ENCODE peak calls at places on chromosome 9, in five cellular contexts. Q, Y, T, F and I are unnamed samples.

GRCh38 chr9:71746023-71746752 is 22.1 kb downstream of the CEMIP2 start:
- DNase-seq in Q (no peak), Y (no peak), T (no peak), F (no peak), I (no peak)

GRCh38 chr9:91898451-91899433 is 51.3 kb downstream of the ROR2 start:
- DNase-seq in Q (peak; percentile 38), Y (no peak), T (no peak), F (no peak), I (peak; percentile 88)

GRCh38 chr9:78866228-78867132 is 569.6 kb downstream of the PSAT1 start:
- DNase-seq in Q (no peak), Y (peak; percentile 10), T (peak; percentile 97), F (no peak), I (peak; percentile 91)

GRCh38 chr9:91935066-91935729 is 14.8 kb downstream of the ROR2 start:
- DNase-seq in Q (peak; percentile 32), Y (no peak), T (no peak), F (no peak), I (no peak)

GRCh38 chr9:37262410-37262809 is 142.0 kb downstream of the ZCCHC7 start:
- DNase-seq in Q (peak; percentile 58), Y (peak; percentile 35), T (peak; percentile 47), F (no peak), I (peak; percentile 42)

GRCh38 chr9:37157978-37158377 is 37.6 kb downstream of the ZCCHC7 start:
- DNase-seq in Q (no peak), Y (no peak), T (no peak), F (no peak), I (no peak)

GRCh38 chr9:136711751-136712689 is at the start of gene DIPK1B:
- DNase-seq in Q (peak; percentile 90), Y (peak; percentile 80), T (no peak), F (no peak), I (no peak)

GRCh38 chr9:88300556-88300955 is 87.7 kb upstream of the SPIN1 start:
- DNase-seq in Q (no peak), Y (no peak), T (no peak), F (no peak), I (no peak)

GRCh38 chr9:92948032-92948534 is 760 bp downstream of the FGD3 start:
- DNase-seq in Q (no peak), Y (no peak), T (no peak), F (peak; percentile 4), I (no peak)

GRCh38 chr9:133168432-133168831 is 4.7 kb upstream of the GBGT1 start:
- DNase-seq in Q (no peak), Y (no peak), T (peak; percentile 80), F (no peak), I (peak; percentile 54)

GRCh38 chr9:7149258-7149657 is 391.5 kb downstream of the KDM4C start:
- DNase-seq in Q (no peak), Y (no peak), T (no peak), F (no peak), I (no peak)

GRCh38 chr9:132288956-132289355 is 65.8 kb downstream of the SETX start:
- DNase-seq in Q (no peak), Y (peak; percentile 85), T (no peak), F (no peak), I (peak; percentile 63)

GRCh38 chr9:72960446-72960845 is 7.6 kb upstream of the ALDH1A1 start:
- DNase-seq in Q (no peak), Y (no peak), T (peak; percentile 70), F (no peak), I (no peak)

GRCh38 chr9:81557957-81558791 is 131.2 kb downstream of the TLE1 start:
- DNase-seq in Q (no peak), Y (no peak), T (no peak), F (no peak), I (peak; percentile 89)

GRCh38 chr9:18405240-18405639 is 68.7 kb upstream of the ADAMTSL1 start:
- DNase-seq in Q (no peak), Y (no peak), T (no peak), F (no peak), I (no peak)

GRCh38 chr9:18396102-18396728 is 77.7 kb upstream of the ADAMTSL1 start:
- DNase-seq in Q (peak; percentile 4), Y (peak; percentile 19), T (peak; percentile 24), F (no peak), I (peak; percentile 3)

GRCh38 chr9:1267581-1267980 is 217.4 kb downstream of the DMRT2 start:
- DNase-seq in Q (no peak), Y (no peak), T (no peak), F (no peak), I (no peak)

GRCh38 chr9:116318463-116319271 is 165.1 kb downstream of the PAPPA start:
- DNase-seq in Q (peak; percentile 97), Y (peak; percentile 56), T (no peak), F (no peak), I (peak; percentile 97)

GRCh38 chr9:10173561-10173960 is 439.2 kb downstream of the PTPRD start:
- DNase-seq in Q (no peak), Y (no peak), T (no peak), F (no peak), I (no peak)

GRCh38 chr9:21679432-21679831 is 123.0 kb upstream of the MTAP start:
- DNase-seq in Q (no peak), Y (peak; percentile 16), T (peak; percentile 64), F (no peak), I (peak; percentile 36)

GRCh38 chr9:130391863-130392262 is 52.9 kb upstream of the ASS1 start:
- DNase-seq in Q (no peak), Y (no peak), T (no peak), F (no peak), I (no peak)

GRCh38 chr9:111794837-111795556 is at the start of gene SHOC1:
- DNase-seq in Q (no peak), Y (no peak), T (no peak), F (no peak), I (peak; percentile 12)

GRCh38 chr9:83655433-83655832 is 32.5 kb downstream of the IDNK start:
- DNase-seq in Q (no peak), Y (no peak), T (no peak), F (no peak), I (no peak)

GRCh38 chr9:124300312-124300711 is 42.6 kb downstream of the NEK6 start:
- DNase-seq in Q (no peak), Y (no peak), T (no peak), F (no peak), I (no peak)

GRCh38 chr9:133099726-133100517 is 21.1 kb downstream of the RALGDS start:
- DNase-seq in Q (no peak), Y (no peak), T (no peak), F (peak; percentile 71), I (no peak)

GRCh38 chr9:35755071-35755470 is 995 bp upstream of the MSMP start:
- DNase-seq in Q (no peak), Y (no peak), T (no peak), F (no peak), I (no peak)

GRCh38 chr9:70049236-70049635 is 5.6 kb downstream of the MAMDC2 start:
- DNase-seq in Q (no peak), Y (no peak), T (no peak), F (peak; percentile 80), I (peak; percentile 68)

GRCh38 chr9:119052339-119053030 is 316.8 kb downstream of the BRINP1 start:
- DNase-seq in Q (no peak), Y (no peak), T (no peak), F (no peak), I (no peak)
- H3K4me3 ChIP-seq in Q (no peak overlapping the region), Y (no peak overlapping the region), T (no peak overlapping the region), F (peak overlapping the region; percentile 25), I (no peak overlapping the region)

GRCh38 chr9:34591911-34592866 is 2.7 kb upstream of the CNTFR start:
- DNase-seq in Q (no peak), Y (no peak), T (no peak), F (no peak), I (no peak)
- TF ChIP-seq CTCF in Q (no peak), Y (no peak), T (no peak), F (no peak), I (no peak)

GRCh38 chr9:127241354-127241753 is 23.2 kb upstream of the GARNL3 start:
- DNase-seq in Q (no peak), Y (no peak), T (no peak), F (no peak), I (no peak)

GRCh38 chr9:127248241-127248640 is 16.3 kb upstream of the GARNL3 start:
- DNase-seq in Q (no peak), Y (no peak), T (no peak), F (no peak), I (no peak)

GRCh38 chr9:127245637-127246164 is 18.9 kb upstream of the GARNL3 start:
- DNase-seq in Q (no peak), Y (no peak), T (no peak), F (no peak), I (no peak)

GRCh38 chr9:127249877-127250276 is 14.7 kb upstream of the GARNL3 start:
- DNase-seq in Q (no peak), Y (no peak), T (no peak), F (no peak), I (no peak)

DNA sequence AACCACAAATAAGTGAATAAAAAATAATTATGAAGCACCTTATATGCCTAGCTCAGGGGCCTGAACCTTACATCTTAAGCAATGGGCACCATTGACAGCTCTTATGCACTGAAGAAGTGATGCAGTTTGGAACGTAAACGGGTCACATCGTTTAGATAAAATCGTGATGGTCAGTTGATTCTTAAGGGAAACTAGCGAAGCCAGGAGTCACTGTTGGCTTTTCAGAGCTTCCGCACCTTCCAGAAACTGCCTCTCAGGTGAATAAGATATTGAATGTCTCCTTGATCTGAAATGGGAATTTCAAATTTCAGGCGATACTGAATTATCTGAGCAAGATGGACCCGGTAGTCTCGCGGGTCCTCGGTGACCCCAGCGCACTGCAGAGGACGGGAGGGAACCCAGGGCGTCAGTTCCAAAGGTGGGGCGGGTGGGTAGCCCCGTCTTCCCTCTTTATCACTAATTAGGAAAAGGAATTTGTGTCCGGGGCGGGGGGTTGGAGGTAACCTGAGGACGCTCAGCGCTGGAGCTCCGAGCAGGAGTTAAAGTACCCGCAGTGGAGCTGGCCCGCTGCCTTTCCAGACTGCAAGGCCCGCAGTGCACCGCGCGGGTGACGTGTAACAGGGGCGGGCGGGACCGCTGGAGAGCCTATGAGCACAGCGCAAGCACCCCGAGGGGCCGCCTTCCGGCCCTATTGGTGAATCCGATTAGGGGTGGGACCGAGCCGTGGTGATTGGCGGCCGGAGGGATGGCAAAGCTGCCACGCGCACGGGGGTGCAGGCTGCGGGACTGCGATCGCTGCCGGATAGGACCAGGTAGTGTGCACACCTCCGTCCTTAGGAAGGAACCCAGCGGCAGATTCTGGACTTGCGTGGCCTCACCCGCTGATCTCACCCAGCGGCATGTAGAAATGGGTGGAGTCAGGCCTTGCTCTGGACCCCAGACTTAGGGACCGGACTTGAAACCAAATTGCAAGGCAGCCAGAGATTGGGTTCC is 19.7 kb upstream of the GARNL3 start:
- DNase-seq in Q (peak; percentile 99), Y (peak; percentile 99), T (peak; percentile 93), F (peak; percentile 98), I (peak; percentile 92)
- H3K4me3 ChIP-seq in Q (peak overlapping the region; percentile 54), Y (peak overlapping the region; percentile 47), T (peak overlapping the region; percentile 62), F (peak overlapping the region; percentile 74), I (peak overlapping the region; percentile 70)

DNA sequence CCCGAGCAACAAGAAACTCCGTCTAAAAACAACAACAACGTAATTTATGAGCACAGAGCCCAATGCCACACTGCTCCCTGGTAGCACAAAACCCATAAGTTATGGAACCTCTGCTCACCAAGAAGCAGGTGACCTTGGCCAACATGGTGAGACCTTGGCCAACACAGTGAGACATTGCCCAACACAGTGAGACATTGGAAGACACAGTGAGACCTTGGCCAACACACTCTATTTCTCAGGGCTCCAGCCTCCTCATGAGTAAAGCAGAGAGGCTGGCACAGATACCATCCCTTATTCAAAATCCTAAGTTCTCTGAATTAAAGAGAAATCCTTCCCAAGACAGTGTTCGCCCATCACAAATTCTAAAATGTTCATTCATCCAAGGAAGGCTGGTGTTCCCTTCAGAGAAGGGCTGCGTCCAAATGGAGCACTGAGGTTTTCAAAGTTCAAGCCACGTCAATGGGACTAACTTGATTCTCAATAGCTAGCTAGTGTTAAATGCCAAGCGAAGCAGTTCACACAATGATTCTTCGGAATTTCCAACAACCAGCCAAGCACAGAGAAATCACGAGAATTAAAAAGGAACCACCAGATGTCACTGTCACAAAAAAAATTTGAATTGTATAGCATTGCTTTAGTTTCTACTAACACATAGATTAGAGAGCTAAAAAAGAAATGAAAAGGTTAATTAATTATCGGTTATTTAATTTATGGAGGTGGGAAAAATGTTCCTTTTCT is 29.4 kb downstream of the TTC39B start:
- DNase-seq in Q (peak; percentile 23), Y (no peak), T (peak; percentile 22), F (no peak), I (peak; percentile 24)
- TF ChIP-seq CTCF in Q (peak; percentile 45), Y (peak; percentile 38), T (peak; percentile 67), F (no peak), I (peak; percentile 22)